ENCODE peak calls at places on chromosomes 3 and 15, in ten cellular contexts. One of them, this sample, is unnamed. For H3K4me1, the result is how much of the 10 kb centered on the place peaks cover.

GRCh38 chr15:92958105-92958504 is 58.0 kb downstream of the CHD2 start:
- DNase-seq in neuronal stem cell: no peak
- DNase-seq in psoas muscle: no peak
- DNase-seq in neural progenitor cell: no peak
- DNase-seq in CD8-positive, alpha-beta memory T cell: peak
- DNase-seq in tibial nerve: no peak
- DNase-seq in astrocyte: peak
- DNase-seq in SK-N-SH: no peak
- DNase-seq in thoracic aorta: no peak
- DNase-seq in fibroblast of lung: peak
- DNase-seq in this sample: no peak

GRCh38 chr3:27431116-27431515 is 53.1 kb downstream of the SLC4A7 start:
- DNase-seq in neuronal stem cell: no peak
- DNase-seq in psoas muscle: no peak
- DNase-seq in neural progenitor cell: no peak
- DNase-seq in CD8-positive, alpha-beta memory T cell: no peak
- DNase-seq in tibial nerve: no peak
- DNase-seq in astrocyte: peak
- DNase-seq in SK-N-SH: no peak
- DNase-seq in thoracic aorta: no peak
- DNase-seq in fibroblast of lung: peak
- DNase-seq in this sample: no peak

GRCh38 chr3:98532709-98533571 is 1.2 kb downstream of the GPR15 start:
- DNase-seq in neuronal stem cell: no peak
- DNase-seq in psoas muscle: no peak
- DNase-seq in neural progenitor cell: no peak
- DNase-seq in CD8-positive, alpha-beta memory T cell: no peak
- DNase-seq in tibial nerve: no peak
- DNase-seq in astrocyte: no peak
- DNase-seq in SK-N-SH: no peak
- DNase-seq in thoracic aorta: no peak
- DNase-seq in fibroblast of lung: no peak
- DNase-seq in this sample: no peak

GRCh38 chr3:40299721-40300335 is 9.7 kb upstream of the EIF1B start:
- DNase-seq in neuronal stem cell: no peak
- DNase-seq in psoas muscle: no peak
- DNase-seq in neural progenitor cell: no peak
- DNase-seq in CD8-positive, alpha-beta memory T cell: no peak
- DNase-seq in tibial nerve: no peak
- DNase-seq in astrocyte: peak
- DNase-seq in SK-N-SH: no peak
- DNase-seq in thoracic aorta: no peak
- DNase-seq in fibroblast of lung: peak
- DNase-seq in this sample: no peak

GRCh38 chr3:187212705-187213104 is 15.4 kb downstream of the RTP1 start:
- DNase-seq in neuronal stem cell: no peak
- DNase-seq in psoas muscle: no peak
- DNase-seq in neural progenitor cell: no peak
- DNase-seq in CD8-positive, alpha-beta memory T cell: no peak
- DNase-seq in tibial nerve: peak
- DNase-seq in astrocyte: peak
- DNase-seq in SK-N-SH: no peak
- DNase-seq in thoracic aorta: no peak
- DNase-seq in fibroblast of lung: no peak
- DNase-seq in this sample: peak

GRCh38 chr3:150956376-150956775 is 16.2 kb downstream of the CLRN1 start:
- DNase-seq in neuronal stem cell: no peak
- DNase-seq in psoas muscle: no peak
- DNase-seq in neural progenitor cell: no peak
- DNase-seq in CD8-positive, alpha-beta memory T cell: no peak
- DNase-seq in tibial nerve: no peak
- DNase-seq in astrocyte: peak
- DNase-seq in SK-N-SH: no peak
- DNase-seq in thoracic aorta: no peak
- DNase-seq in fibroblast of lung: peak
- DNase-seq in this sample: no peak

GRCh38 chr3:5017953-5018531 is 38.8 kb downstream of the BHLHE40 start:
- DNase-seq in neuronal stem cell: no peak
- DNase-seq in psoas muscle: peak
- DNase-seq in neural progenitor cell: peak
- DNase-seq in CD8-positive, alpha-beta memory T cell: no peak
- DNase-seq in tibial nerve: peak
- DNase-seq in astrocyte: peak
- DNase-seq in SK-N-SH: no peak
- DNase-seq in thoracic aorta: peak
- DNase-seq in fibroblast of lung: peak
- DNase-seq in this sample: peak

GRCh38 chr3:127628788-127629456 is at the start of gene PODXL2:
- DNase-seq in neuronal stem cell: peak
- DNase-seq in psoas muscle: peak
- DNase-seq in neural progenitor cell: peak
- DNase-seq in CD8-positive, alpha-beta memory T cell: peak
- DNase-seq in tibial nerve: no peak
- DNase-seq in astrocyte: peak
- DNase-seq in SK-N-SH: peak
- DNase-seq in thoracic aorta: no peak
- DNase-seq in fibroblast of lung: peak
- DNase-seq in this sample: no peak

GRCh38 chr3:38479431-38480092 is 16.6 kb upstream of the EXOG start:
- DNase-seq in neuronal stem cell: no peak
- DNase-seq in psoas muscle: peak
- DNase-seq in neural progenitor cell: peak
- DNase-seq in CD8-positive, alpha-beta memory T cell: peak
- DNase-seq in tibial nerve: peak
- DNase-seq in astrocyte: no peak
- DNase-seq in SK-N-SH: peak
- DNase-seq in thoracic aorta: no peak
- DNase-seq in fibroblast of lung: peak
- DNase-seq in this sample: peak

GRCh38 chr3:73536952-73537351 is 87.8 kb downstream of the PDZRN3 start:
- DNase-seq in neuronal stem cell: no peak
- DNase-seq in psoas muscle: peak
- DNase-seq in neural progenitor cell: no peak
- DNase-seq in CD8-positive, alpha-beta memory T cell: no peak
- DNase-seq in tibial nerve: no peak
- DNase-seq in astrocyte: no peak
- DNase-seq in SK-N-SH: no peak
- DNase-seq in thoracic aorta: no peak
- DNase-seq in fibroblast of lung: no peak
- DNase-seq in this sample: no peak

GRCh38 chr15:52183562-52184173 is 7.5 kb downstream of the GNB5 start:
- DNase-seq in neuronal stem cell: peak
- DNase-seq in psoas muscle: no peak
- DNase-seq in neural progenitor cell: peak
- DNase-seq in CD8-positive, alpha-beta memory T cell: no peak
- DNase-seq in tibial nerve: no peak
- DNase-seq in astrocyte: no peak
- DNase-seq in SK-N-SH: peak
- DNase-seq in thoracic aorta: no peak
- DNase-seq in fibroblast of lung: peak
- DNase-seq in this sample: no peak

GRCh38 chr3:10417849-10418248 is 87.5 kb downstream of the ATP2B2 start:
- DNase-seq in neuronal stem cell: no peak
- DNase-seq in psoas muscle: no peak
- DNase-seq in neural progenitor cell: peak
- DNase-seq in CD8-positive, alpha-beta memory T cell: no peak
- DNase-seq in tibial nerve: no peak
- DNase-seq in astrocyte: peak
- DNase-seq in SK-N-SH: peak
- DNase-seq in thoracic aorta: no peak
- DNase-seq in fibroblast of lung: peak
- DNase-seq in this sample: no peak

GRCh38 chr15:28002136-28002861 is 96.8 kb downstream of the OCA2 start:
- DNase-seq in neuronal stem cell: no peak
- DNase-seq in psoas muscle: no peak
- DNase-seq in neural progenitor cell: no peak
- DNase-seq in CD8-positive, alpha-beta memory T cell: no peak
- DNase-seq in tibial nerve: no peak
- DNase-seq in astrocyte: no peak
- DNase-seq in SK-N-SH: no peak
- DNase-seq in thoracic aorta: no peak
- DNase-seq in fibroblast of lung: no peak
- DNase-seq in this sample: peak
- H3K4me1 ChIP-seq in neuronal stem cell: under half
- H3K4me1 ChIP-seq in psoas muscle: under half
- H3K4me1 ChIP-seq in neural progenitor cell: under half
- H3K4me1 ChIP-seq in CD8-positive, alpha-beta memory T cell: under half
- H3K4me1 ChIP-seq in tibial nerve: under half
- H3K4me1 ChIP-seq in astrocyte: under half
- H3K4me1 ChIP-seq in SK-N-SH: under half
- H3K4me1 ChIP-seq in thoracic aorta: under half
- H3K4me1 ChIP-seq in fibroblast of lung: under half
- H3K4me1 ChIP-seq in this sample: under half

GRCh38 chr3:152445227-152445626 is 176.5 kb downstream of the MBNL1 start:
- DNase-seq in neuronal stem cell: no peak
- DNase-seq in psoas muscle: no peak
- DNase-seq in neural progenitor cell: no peak
- DNase-seq in CD8-positive, alpha-beta memory T cell: no peak
- DNase-seq in tibial nerve: no peak
- DNase-seq in astrocyte: no peak
- DNase-seq in SK-N-SH: no peak
- DNase-seq in thoracic aorta: no peak
- DNase-seq in fibroblast of lung: no peak
- DNase-seq in this sample: no peak
- H3K4me1 ChIP-seq in neuronal stem cell: under half
- H3K4me1 ChIP-seq in psoas muscle: half or more
- H3K4me1 ChIP-seq in neural progenitor cell: under half
- H3K4me1 ChIP-seq in CD8-positive, alpha-beta memory T cell: half or more
- H3K4me1 ChIP-seq in tibial nerve: under half
- H3K4me1 ChIP-seq in astrocyte: under half
- H3K4me1 ChIP-seq in SK-N-SH: under half
- H3K4me1 ChIP-seq in thoracic aorta: half or more
- H3K4me1 ChIP-seq in fibroblast of lung: under half
- H3K4me1 ChIP-seq in this sample: under half

GRCh38 chr15:29872716-29873115 is 50.4 kb upstream of the TJP1 start:
- DNase-seq in neuronal stem cell: no peak
- DNase-seq in psoas muscle: no peak
- DNase-seq in neural progenitor cell: no peak
- DNase-seq in CD8-positive, alpha-beta memory T cell: no peak
- DNase-seq in tibial nerve: no peak
- DNase-seq in astrocyte: no peak
- DNase-seq in SK-N-SH: no peak
- DNase-seq in thoracic aorta: no peak
- DNase-seq in fibroblast of lung: no peak
- DNase-seq in this sample: no peak

GRCh38 chr15:29871401-29871800 is 49.1 kb upstream of the TJP1 start:
- DNase-seq in neuronal stem cell: no peak
- DNase-seq in psoas muscle: peak
- DNase-seq in neural progenitor cell: no peak
- DNase-seq in CD8-positive, alpha-beta memory T cell: no peak
- DNase-seq in tibial nerve: no peak
- DNase-seq in astrocyte: no peak
- DNase-seq in SK-N-SH: no peak
- DNase-seq in thoracic aorta: peak
- DNase-seq in fibroblast of lung: no peak
- DNase-seq in this sample: no peak

GRCh38 chr15:29873942-29874341 is 51.7 kb upstream of the TJP1 start:
- DNase-seq in neuronal stem cell: no peak
- DNase-seq in psoas muscle: no peak
- DNase-seq in neural progenitor cell: no peak
- DNase-seq in CD8-positive, alpha-beta memory T cell: no peak
- DNase-seq in tibial nerve: no peak
- DNase-seq in astrocyte: no peak
- DNase-seq in SK-N-SH: no peak
- DNase-seq in thoracic aorta: no peak
- DNase-seq in fibroblast of lung: no peak
- DNase-seq in this sample: no peak

GRCh38 chr15:29873264-29873663 is 51.0 kb upstream of the TJP1 start:
- DNase-seq in neuronal stem cell: no peak
- DNase-seq in psoas muscle: no peak
- DNase-seq in neural progenitor cell: no peak
- DNase-seq in CD8-positive, alpha-beta memory T cell: no peak
- DNase-seq in tibial nerve: no peak
- DNase-seq in astrocyte: no peak
- DNase-seq in SK-N-SH: no peak
- DNase-seq in thoracic aorta: no peak
- DNase-seq in fibroblast of lung: no peak
- DNase-seq in this sample: no peak

GRCh38 chr15:29870495-29871151 is 48.4 kb upstream of the TJP1 start:
- DNase-seq in neuronal stem cell: no peak
- DNase-seq in psoas muscle: peak
- DNase-seq in neural progenitor cell: peak
- DNase-seq in CD8-positive, alpha-beta memory T cell: no peak
- DNase-seq in tibial nerve: no peak
- DNase-seq in astrocyte: no peak
- DNase-seq in SK-N-SH: peak
- DNase-seq in thoracic aorta: no peak
- DNase-seq in fibroblast of lung: no peak
- DNase-seq in this sample: no peak
- H3K4me1 ChIP-seq in neuronal stem cell: under half
- H3K4me1 ChIP-seq in psoas muscle: under half
- H3K4me1 ChIP-seq in neural progenitor cell: under half
- H3K4me1 ChIP-seq in CD8-positive, alpha-beta memory T cell: under half
- H3K4me1 ChIP-seq in tibial nerve: under half
- H3K4me1 ChIP-seq in astrocyte: under half
- H3K4me1 ChIP-seq in SK-N-SH: under half
- H3K4me1 ChIP-seq in thoracic aorta: under half
- H3K4me1 ChIP-seq in fibroblast of lung: under half
- H3K4me1 ChIP-seq in this sample: under half

DNA sequence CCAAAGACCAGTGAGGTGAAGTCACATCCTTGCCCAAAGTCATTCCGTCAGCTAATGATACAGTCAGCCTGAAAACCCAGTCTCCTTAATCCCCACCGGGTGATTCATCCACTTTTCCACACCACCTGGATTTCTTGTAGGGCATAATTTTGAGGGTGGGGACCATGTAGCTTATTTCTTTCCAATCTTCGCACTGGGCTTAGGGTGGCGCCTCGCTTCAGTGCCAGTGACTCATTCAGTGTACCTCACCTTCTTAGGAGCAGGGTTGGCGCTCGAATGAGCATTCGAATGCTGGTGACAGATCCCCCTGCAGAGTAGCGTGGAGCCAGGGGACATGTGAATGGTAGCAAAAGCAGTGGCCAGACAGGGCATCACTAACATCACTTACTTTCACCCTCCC is 24.0 kb downstream of the BMF start:
- DNase-seq in neuronal stem cell: no peak
- DNase-seq in psoas muscle: no peak
- DNase-seq in neural progenitor cell: no peak
- DNase-seq in CD8-positive, alpha-beta memory T cell: no peak
- DNase-seq in tibial nerve: no peak
- DNase-seq in astrocyte: no peak
- DNase-seq in SK-N-SH: no peak
- DNase-seq in thoracic aorta: no peak
- DNase-seq in fibroblast of lung: no peak
- DNase-seq in this sample: no peak
- H3K4me1 ChIP-seq in neuronal stem cell: under half
- H3K4me1 ChIP-seq in psoas muscle: half or more
- H3K4me1 ChIP-seq in neural progenitor cell: half or more
- H3K4me1 ChIP-seq in CD8-positive, alpha-beta memory T cell: under half
- H3K4me1 ChIP-seq in tibial nerve: under half
- H3K4me1 ChIP-seq in astrocyte: under half
- H3K4me1 ChIP-seq in SK-N-SH: under half
- H3K4me1 ChIP-seq in thoracic aorta: half or more
- H3K4me1 ChIP-seq in fibroblast of lung: under half
- H3K4me1 ChIP-seq in this sample: under half

GRCh38 chr3:106750092-106750491 is 627.1 kb upstream of the CCDC54 start:
- DNase-seq in neuronal stem cell: no peak
- DNase-seq in psoas muscle: no peak
- DNase-seq in neural progenitor cell: no peak
- DNase-seq in CD8-positive, alpha-beta memory T cell: no peak
- DNase-seq in tibial nerve: no peak
- DNase-seq in astrocyte: no peak
- DNase-seq in SK-N-SH: no peak
- DNase-seq in thoracic aorta: no peak
- DNase-seq in fibroblast of lung: no peak
- DNase-seq in this sample: no peak
- H3K4me1 ChIP-seq in neuronal stem cell: under half
- H3K4me1 ChIP-seq in psoas muscle: under half
- H3K4me1 ChIP-seq in neural progenitor cell: under half
- H3K4me1 ChIP-seq in CD8-positive, alpha-beta memory T cell: under half
- H3K4me1 ChIP-seq in tibial nerve: under half
- H3K4me1 ChIP-seq in astrocyte: under half
- H3K4me1 ChIP-seq in SK-N-SH: under half
- H3K4me1 ChIP-seq in thoracic aorta: under half
- H3K4me1 ChIP-seq in fibroblast of lung: under half
- H3K4me1 ChIP-seq in this sample: under half